ENCODE peak calls at places on chromosomes 2 and 18, in six cellular contexts. W, Z, G, J, H and X are unnamed samples.

GRCh38 chr2:16665746-16666452 is at the start of gene CYRIA:
- DNase-seq in H (no peak), G (peak; percentile 71), Z (peak; percentile 87), J (peak; percentile 50), W (no peak), X (no peak)

GRCh38 chr2:98693477-98693876 is 37.5 kb downstream of the MGAT4A start:
- DNase-seq in W (no peak), G (no peak), Z (no peak), H (no peak), J (no peak), X (no peak)

GRCh38 chr18:3179430-3180089 is 40.2 kb downstream of the MYOM1 start:
- DNase-seq in H (no peak), W (no peak), J (no peak), Z (no peak), G (no peak), X (no peak)

GRCh38 chr2:129849559-129850160 is 129.8 kb upstream of the RAB6C start:
- DNase-seq in W (peak; percentile 76), Z (peak; percentile 39), J (no peak), G (no peak), H (peak; percentile 69), X (peak; percentile 74)

GRCh38 chr2:10433948-10434884 is 13.9 kb downstream of the ODC1 start:
- DNase-seq in J (no peak), H (no peak), W (no peak), Z (peak; percentile 38), G (no peak), X (no peak)

GRCh38 chr2:171864357-171864985 is 29.6 kb downstream of the SLC25A12 start:
- DNase-seq in Z (no peak), W (no peak), H (no peak), G (no peak), J (no peak), X (no peak)

GRCh38 chr2:224281374-224281773 is 120.5 kb downstream of the FAM124B start:
- DNase-seq in J (no peak), G (no peak), H (no peak), W (no peak), Z (no peak), X (no peak)

GRCh38 chr2:209076151-209076550 is 347.7 kb upstream of the MAP2 start:
- DNase-seq in Z (no peak), H (no peak), G (no peak), J (no peak), W (no peak), X (no peak)

GRCh38 chr2:120262150-120262549 is 9.5 kb downstream of the RALB start:
- DNase-seq in W (no peak), J (no peak), H (no peak), G (no peak), Z (no peak), X (no peak)

GRCh38 chr18:74082476-74083070 is 65.1 kb downstream of the FBXO15 start:
- DNase-seq in J (peak; percentile 74), H (peak; percentile 65), W (peak; percentile 74), Z (no peak), G (peak; percentile 77), X (no peak)

GRCh38 chr2:197113221-197113831 is 186.8 kb upstream of the PGAP1 start:
- DNase-seq in W (peak; percentile 26), H (peak; percentile 12), Z (peak; percentile 9), J (no peak), G (no peak), X (peak; percentile 65)

GRCh38 chr2:150578481-150578880 is 91.0 kb upstream of the RND3 start:
- DNase-seq in J (no peak), Z (no peak), H (no peak), G (no peak), W (no peak), X (no peak)

GRCh38 chr2:23419171-23420090 is 34.5 kb downstream of the KLHL29 start:
- DNase-seq in J (no peak), G (peak; percentile 32), W (no peak), Z (no peak), H (no peak), X (no peak)

GRCh38 chr2:20524412-20525040 is 77.7 kb downstream of the RHOB start:
- DNase-seq in H (no peak), Z (peak; percentile 55), J (no peak), W (no peak), G (no peak), X (no peak)

GRCh38 chr2:42827647-42828486 is 35.5 kb upstream of the HAAO start:
- DNase-seq in H (peak; percentile 79), G (peak; percentile 97), W (peak; percentile 86), J (peak; percentile 94), Z (peak; percentile 84), X (peak; percentile 75)

DNA sequence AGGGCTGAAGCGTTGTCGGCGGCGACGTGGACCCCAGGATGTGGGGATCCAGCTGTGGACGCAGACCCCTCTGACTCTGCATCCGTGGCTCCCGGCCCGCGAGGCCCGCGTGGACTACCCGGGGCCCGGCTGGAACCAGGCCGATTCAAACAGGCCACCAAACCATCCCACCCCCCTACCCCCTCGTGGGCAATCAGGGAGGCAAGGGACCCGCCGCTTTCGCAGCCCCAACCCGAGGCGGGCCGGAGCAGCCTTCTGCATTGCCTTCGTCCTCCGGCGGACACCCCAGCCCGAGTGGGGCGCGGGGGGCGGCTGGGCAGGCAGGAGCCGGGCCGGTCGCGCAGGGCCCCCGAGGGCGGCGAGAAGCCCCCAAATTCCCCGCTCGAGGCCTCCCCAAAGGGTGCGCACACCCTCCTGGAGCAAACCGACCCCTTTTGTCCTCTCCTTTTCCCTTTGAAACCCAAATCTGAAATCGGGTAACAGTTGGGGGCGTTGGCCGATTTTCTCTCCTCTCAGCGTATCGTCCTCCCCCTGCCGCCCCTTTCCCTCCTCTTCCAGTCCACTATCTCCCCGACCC is 7.3 kb downstream of the SP9 start:
- DNase-seq in Z (no peak), H (no peak), G (peak; percentile 63), W (no peak), J (peak; percentile 32), X (no peak)
- TF ChIP-seq JUN in Z (no peak), H (no peak), G (no peak), W (no peak), J (no peak), X (no peak)

GRCh38 chr2:48322251-48322650 is 207.7 kb upstream of the STON1 start:
- DNase-seq in W (no peak), J (no peak), H (no peak), Z (peak; percentile 16), G (no peak), X (no peak)

GRCh38 chr2:48319863-48320262 is 210.1 kb upstream of the STON1 start:
- DNase-seq in J (no peak), W (no peak), G (no peak), Z (no peak), H (no peak), X (no peak)

GRCh38 chr2:48323146-48323545 is 206.8 kb upstream of the STON1 start:
- DNase-seq in J (no peak), W (no peak), G (no peak), Z (no peak), H (no peak), X (no peak)

GRCh38 chr2:48318118-48318517 is 211.8 kb upstream of the STON1 start:
- DNase-seq in J (no peak), G (no peak), H (no peak), Z (no peak), W (no peak), X (no peak)

DNA sequence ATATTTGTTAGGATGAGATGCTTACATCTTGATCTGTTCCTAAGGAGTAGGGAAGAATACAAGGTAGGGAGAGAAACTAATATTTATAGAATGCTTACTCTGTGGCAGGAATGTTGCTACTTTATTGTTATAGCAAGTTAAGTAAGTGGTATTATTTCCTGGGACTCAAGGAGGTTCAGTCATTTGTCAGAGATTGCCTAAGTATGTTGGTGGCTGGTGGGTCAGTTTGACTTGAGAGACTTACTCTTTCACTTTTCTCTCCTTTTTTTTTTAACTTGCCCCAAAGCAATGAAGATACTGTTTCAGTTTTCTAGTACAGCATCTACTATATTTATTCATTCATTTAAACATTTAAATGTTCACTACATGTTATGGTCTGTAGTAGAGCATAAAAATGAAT is 209.2 kb upstream of the STON1 start:
- DNase-seq in W (no peak), G (no peak), H (no peak), J (no peak), Z (no peak), X (no peak)
- TF ChIP-seq JUN in W (no peak), G (no peak), H (no peak), J (no peak), Z (no peak), X (no peak)

DNA sequence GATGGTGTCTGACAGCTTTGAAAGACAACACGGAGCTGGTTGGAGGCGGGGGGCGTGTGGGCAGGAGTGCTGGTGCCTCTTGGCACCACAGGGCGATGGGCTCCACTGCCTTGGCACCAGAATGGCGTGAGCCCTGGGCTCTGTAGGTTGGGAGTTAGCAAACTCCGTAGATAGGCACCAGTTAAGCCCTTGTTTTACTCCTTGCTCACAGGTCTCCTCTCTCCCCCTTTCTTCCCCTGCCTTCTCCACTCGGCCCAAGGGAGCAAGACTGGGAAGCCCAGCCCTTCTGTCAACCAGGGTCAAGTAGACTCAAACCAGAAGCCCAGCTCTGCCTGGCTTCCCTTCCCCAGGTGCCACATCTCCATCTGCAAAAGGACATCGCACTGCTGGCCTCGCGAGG is 281.7 kb upstream of the ID2 start:
- DNase-seq in W (no peak), J (no peak), G (no peak), H (no peak), Z (no peak), X (no peak)
- TF ChIP-seq JUN in W (no peak), J (no peak), G (no peak), H (no peak), Z (no peak), X (no peak)

DNA sequence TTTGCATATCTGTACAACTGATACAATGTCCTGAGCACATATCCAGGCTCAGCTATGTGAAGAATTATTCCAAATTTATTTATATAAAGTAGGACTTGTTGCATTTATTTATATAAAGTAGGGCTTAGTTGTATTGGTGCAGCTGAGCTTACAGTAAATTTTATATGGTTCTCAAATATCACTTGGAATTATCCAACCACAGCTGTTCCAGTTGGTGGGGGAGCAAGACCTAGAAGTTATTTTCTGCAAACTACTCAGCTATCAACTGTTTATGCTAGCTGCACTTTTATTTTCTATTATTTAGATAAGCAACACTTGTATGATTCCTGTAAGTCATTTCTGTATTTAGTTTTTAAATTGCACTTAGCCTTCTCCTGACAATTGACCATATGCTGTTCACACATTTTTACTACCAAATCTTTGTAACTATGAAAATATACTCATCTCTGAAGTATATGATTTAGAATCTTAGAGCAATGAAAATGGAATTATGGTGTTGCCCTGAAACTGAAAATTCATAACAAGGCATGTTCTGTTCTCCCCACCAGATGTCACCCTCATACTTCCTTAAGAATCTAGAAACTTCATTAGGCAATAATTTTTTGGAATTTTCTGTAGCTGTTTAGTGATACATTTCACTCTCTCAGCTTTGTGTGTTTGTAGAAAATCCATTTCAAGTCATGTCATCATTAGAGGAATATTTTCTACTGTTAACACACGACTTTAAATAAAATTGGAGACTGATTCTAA is 157.0 kb upstream of the CBLN2 start:
- DNase-seq in W (peak; percentile 30), G (no peak), H (peak; percentile 9), Z (no peak), J (no peak), X (no peak)
- TF ChIP-seq JUN in W (no peak), G (no peak), H (no peak), Z (no peak), J (no peak), X (no peak)

DNA sequence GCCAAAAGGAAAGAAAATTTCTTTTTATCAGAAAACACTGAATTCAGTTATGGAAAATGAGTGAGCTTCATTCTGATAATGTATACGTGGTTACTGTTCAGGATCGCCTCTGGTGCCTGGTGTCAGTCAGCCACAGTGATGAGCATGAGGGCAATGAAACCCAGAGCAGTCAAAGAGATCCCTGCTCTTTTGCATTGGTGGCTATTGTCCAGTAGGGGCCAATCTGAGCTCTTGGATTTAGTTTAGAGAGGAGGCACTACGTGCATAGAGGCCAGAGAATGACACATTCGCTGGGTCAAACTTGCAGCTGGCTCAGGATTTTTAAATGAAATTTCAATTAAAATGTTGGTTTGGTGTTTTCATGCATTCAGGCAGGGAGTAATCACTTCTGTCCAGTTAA is 522.9 kb downstream of the TMEM182 start:
- DNase-seq in W (no peak), J (no peak), Z (peak; percentile 5), H (no peak), G (no peak), X (no peak)
- TF ChIP-seq JUN in W (no peak), J (no peak), Z (no peak), H (no peak), G (no peak), X (no peak)